ENCODE peak calls at places on chromosomes 3 and 15, in ten cellular contexts. U, Y, C, Q, V, N, H, D, K and L are unnamed samples.

GRCh38 chr15:65384505-65384894 is 6.7 kb upstream of the IGDCC3 start:
- DNase-seq in C (no peak), H (no peak), K (no peak), N (no peak), Q (no peak), V (no peak), U (no peak), D (no peak), Y (no peak), L (no peak)

GRCh38 chr15:68278345-68279217 is 1.0 kb downstream of the FEM1B start:
- DNase-seq in V (peak; percentile 73), Q (peak; percentile 28), N (no peak), U (no peak), K (no peak), D (peak; percentile 24), C (no peak), H (peak; percentile 29), Y (peak; percentile 66), L (no peak)

GRCh38 chr15:69116391-69116790 is 44.0 kb upstream of the GLCE start:
- DNase-seq in H (no peak), C (no peak), V (no peak), D (no peak), Q (no peak), K (no peak), U (no peak), Y (peak; percentile 47), N (no peak), L (no peak)

GRCh38 chr3:33360136-33360825 is 79.9 kb downstream of the UBP1 start:
- DNase-seq in Q (peak; percentile 54), C (no peak), Y (no peak), V (peak; percentile 85), N (no peak), D (peak; percentile 16), U (no peak), H (no peak), K (peak; percentile 66), L (peak; percentile 71)

GRCh38 chr3:171028025-171028778 is 1.7 kb upstream of the SLC2A2 start:
- DNase-seq in D (peak; percentile 92), Q (no peak), U (no peak), C (peak; percentile 15), H (no peak), K (peak; percentile 77), N (peak; percentile 60), V (peak; percentile 95), Y (peak; percentile 81), L (peak; percentile 86)

GRCh38 chr3:1967525-1967924 is 131.1 kb upstream of the CNTN4 start:
- DNase-seq in U (no peak), N (no peak), H (no peak), D (no peak), Q (no peak), K (no peak), C (no peak), Y (no peak), V (no peak), L (no peak)

GRCh38 chr3:52237659-52238172 is 1.2 kb downstream of the TWF2 start:
- DNase-seq in Q (peak; percentile 92), V (peak; percentile 93), H (no peak), K (peak; percentile 82), D (peak; percentile 88), C (no peak), N (no peak), Y (peak; percentile 68), U (no peak), L (peak; percentile 92)

GRCh38 chr3:3157484-3157883 is 22.0 kb downstream of the CRBN start:
- DNase-seq in N (no peak), U (no peak), V (no peak), H (no peak), D (no peak), Y (no peak), C (no peak), K (no peak), Q (no peak), L (no peak)

GRCh38 chr3:57164217-57164605 is 942 bp downstream of the IL17RD start:
- DNase-seq in D (peak; percentile 49), N (no peak), Q (peak; percentile 7), V (peak; percentile 19), C (no peak), K (peak; percentile 26), U (no peak), H (no peak), Y (no peak), L (no peak)

GRCh38 chr3:183967693-183968092 is 50.0 kb downstream of the ABCC5 start:
- DNase-seq in U (no peak), Y (no peak), D (no peak), H (no peak), N (no peak), V (no peak), C (no peak), Q (no peak), K (no peak), L (no peak)

GRCh38 chr3:159616234-159616825 is 372.3 kb upstream of the IL12A start:
- DNase-seq in Q (peak; percentile 67), N (no peak), C (no peak), K (peak; percentile 66), H (no peak), D (peak; percentile 64), U (no peak), Y (peak; percentile 46), V (peak; percentile 79), L (peak; percentile 39)

GRCh38 chr15:81317642-81318017 is 6.3 kb downstream of the STARD5 start:
- DNase-seq in N (no peak), U (no peak), C (no peak), Q (no peak), Y (no peak), V (no peak), D (no peak), K (no peak), H (no peak), L (no peak)

GRCh38 chr15:62428851-62429250 is 263.8 kb upstream of the C2CD4B start:
- DNase-seq in U (no peak), N (no peak), Q (no peak), D (no peak), K (no peak), C (no peak), H (no peak), Y (no peak), V (no peak), L (no peak)

GRCh38 chr3:38114052-38114874 is 22.7 kb downstream of the ACAA1 start:
- DNase-seq in D (no peak), V (no peak), U (no peak), K (no peak), C (no peak), Q (no peak), N (no peak), Y (peak; percentile 23), H (no peak), L (no peak)

GRCh38 chr3:61299343-61299742 is 48.1 kb upstream of the FHIT start:
- DNase-seq in U (no peak), C (no peak), K (no peak), N (no peak), Q (no peak), Y (no peak), D (no peak), V (no peak), H (no peak), L (no peak)